ENCODE peak calls at places on chromosomes 13 and 19, in ten cellular contexts. C is EH, N is esophagus squamous epithelium, B is T-helper 22 cell, W is T-cell, Z is omental fat pad, T is epithelial cell of esophagus, G is MV-4-11, R is Calu3, P is mucosa of descending colon. X is an unnamed sample.

GRCh38 chr13:98401936-98402335 is 175.0 kb downstream of the STK24 start:
- DNase-seq in C (no peak), N (no peak), B (no peak), W (no peak), Z (no peak), T (no peak), G (no peak), R (no peak), P (no peak), X (no peak)

GRCh38 chr19:2385053-2385721 is 25.1 kb downstream of the TMPRSS9 start:
- DNase-seq in C (peak; percentile 83), N (no peak), B (no peak), W (no peak), Z (no peak), T (peak; percentile 87), G (peak; percentile 79), R (peak; percentile 46), P (peak; percentile 72), X (peak; percentile 83)

GRCh38 chr19:49361438-49362047 is 673 bp downstream of the TEAD2 start:
- DNase-seq in C (peak; percentile 88), N (no peak), B (no peak), W (no peak), Z (peak; percentile 68), T (peak; percentile 62), G (no peak), R (peak; percentile 32), P (peak; percentile 87), X (peak; percentile 80)

GRCh38 chr13:36752673-36753072 is 66.3 kb upstream of the RFXAP start:
- DNase-seq in C (no peak), N (no peak), B (no peak), W (no peak), Z (no peak), T (no peak), G (no peak), R (no peak), P (no peak), X (no peak)

GRCh38 chr19:56156768-56157167 is 15.7 kb downstream of the ZNF444 start:
- DNase-seq in C (no peak), N (no peak), B (no peak), W (no peak), Z (no peak), T (no peak), G (no peak), R (no peak), P (peak; percentile 73), X (no peak)

GRCh38 chr19:28213476-28214082 is 999.4 kb downstream of the UQCRFS1 start:
- DNase-seq in C (no peak), N (no peak), B (no peak), W (no peak), Z (no peak), T (no peak), G (peak; percentile 56), R (no peak), P (no peak), X (no peak)

GRCh38 chr13:62085337-62085736 is 669.7 kb upstream of the PCDH20 start:
- DNase-seq in C (no peak), N (no peak), B (no peak), W (no peak), Z (no peak), T (no peak), G (no peak), R (no peak), P (no peak), X (no peak)

GRCh38 chr13:68019901-68020300 is 789.8 kb upstream of the PCDH9 start:
- DNase-seq in C (no peak), N (no peak), B (no peak), W (no peak), Z (no peak), T (no peak), G (no peak), R (no peak), P (no peak), X (no peak)

GRCh38 chr13:78978381-78978998 is 319.5 kb upstream of the OBI1 start:
- DNase-seq in C (peak; percentile 58), N (peak; percentile 0), B (no peak), W (peak; percentile 2), Z (no peak), T (peak; percentile 74), G (peak; percentile 72), R (peak; percentile 8), P (no peak), X (peak; percentile 68)

GRCh38 chr13:57825066-57825465 is 193.5 kb downstream of the PCDH17 start:
- DNase-seq in C (no peak), N (no peak), B (no peak), W (no peak), Z (no peak), T (no peak), G (no peak), R (no peak), P (no peak), X (no peak)

X was measured in PC-3.